ENCODE peak calls at places on chromosomes 4 and X, in five cellular contexts. One of them, this sample, is unnamed.

GRCh38 chrX:120262781-120263719 is 12.4 kb downstream of the ZBTB33 start:
- DNase-seq in kidney: no peak
- DNase-seq in GM10248: no peak
- DNase-seq in tibial nerve: no peak
- DNase-seq in Calu3: no peak
- DNase-seq in this sample: no peak

GRCh38 chr4:111792592-111792991 is 352.7 kb upstream of the FAM241A start:
- DNase-seq in kidney: no peak
- DNase-seq in Calu3: no peak
- DNase-seq in tibial nerve: no peak
- DNase-seq in GM10248: no peak
- DNase-seq in this sample: no peak

GRCh38 chr4:37008199-37008598 is 236.3 kb upstream of the NWD2 start:
- DNase-seq in Calu3: peak; percentile 49
- DNase-seq in GM10248: no peak
- DNase-seq in kidney: no peak
- DNase-seq in tibial nerve: no peak
- DNase-seq in this sample: no peak

GRCh38 chr4:107997001-107997788 is 7.5 kb downstream of the HADH start:
- DNase-seq in tibial nerve: no peak
- DNase-seq in GM10248: no peak
- DNase-seq in kidney: no peak
- DNase-seq in Calu3: no peak
- DNase-seq in this sample: no peak

GRCh38 chr4:45350438-45350837 is 624.1 kb upstream of the GNPDA2 start:
- DNase-seq in kidney: no peak
- DNase-seq in tibial nerve: no peak
- DNase-seq in GM10248: no peak
- DNase-seq in Calu3: no peak
- DNase-seq in this sample: no peak

GRCh38 chr4:105978684-105979296 is 83.5 kb downstream of the NPNT start:
- DNase-seq in Calu3: no peak
- DNase-seq in tibial nerve: peak; percentile 20
- DNase-seq in kidney: peak; percentile 81
- DNase-seq in GM10248: no peak
- DNase-seq in this sample: no peak

GRCh38 chr4:81259151-81259550 is 44.1 kb upstream of the PRKG2 start:
- DNase-seq in tibial nerve: no peak
- DNase-seq in GM10248: no peak
- DNase-seq in Calu3: no peak
- DNase-seq in kidney: no peak
- DNase-seq in this sample: no peak

GRCh38 chr4:89904524-89904923 is 9.9 kb downstream of the MMRN1 start:
- DNase-seq in kidney: no peak
- DNase-seq in GM10248: no peak
- DNase-seq in tibial nerve: no peak
- DNase-seq in Calu3: no peak
- DNase-seq in this sample: no peak

GRCh38 chrX:24259544-24260240 is 54.2 kb downstream of the SUPT20HL2 start:
- DNase-seq in kidney: no peak
- DNase-seq in Calu3: peak; percentile 43
- DNase-seq in tibial nerve: peak; percentile 50
- DNase-seq in GM10248: peak; percentile 51
- DNase-seq in this sample: no peak

GRCh38 chr4:28229092-28229491 is 1368.5 kb downstream of the STIM2 start:
- DNase-seq in Calu3: no peak
- DNase-seq in GM10248: no peak
- DNase-seq in tibial nerve: no peak
- DNase-seq in kidney: no peak
- DNase-seq in this sample: no peak

DNA sequence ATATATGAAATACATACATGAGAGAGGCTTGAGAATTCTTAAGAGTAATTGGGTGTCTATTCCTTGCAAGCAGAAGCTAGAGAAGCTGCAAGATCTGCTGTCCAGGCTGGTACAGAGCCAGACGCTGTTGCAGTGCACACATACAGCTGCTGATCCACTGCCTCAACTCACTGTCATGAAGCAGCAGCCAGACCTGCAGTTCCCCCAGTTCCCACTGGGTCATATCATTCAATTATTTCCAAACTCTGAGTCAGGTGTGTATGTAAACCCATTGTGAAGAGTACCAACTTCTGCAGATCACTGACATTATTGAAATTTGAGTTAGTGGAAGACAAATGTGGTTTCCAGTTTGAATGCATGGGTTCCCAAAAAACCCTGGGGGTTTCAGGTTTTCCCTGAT is 1212.8 kb upstream of the ADGRL3 start:
- DNase-seq in kidney: no peak
- DNase-seq in tibial nerve: no peak
- DNase-seq in Calu3: no peak
- DNase-seq in GM10248: no peak
- DNase-seq in this sample: no peak
- TF ChIP-seq CTCF in kidney: no peak
- TF ChIP-seq CTCF in tibial nerve: no peak
- TF ChIP-seq CTCF in Calu3: no peak
- TF ChIP-seq CTCF in GM10248: no peak
- TF ChIP-seq CTCF in this sample: no peak

DNA sequence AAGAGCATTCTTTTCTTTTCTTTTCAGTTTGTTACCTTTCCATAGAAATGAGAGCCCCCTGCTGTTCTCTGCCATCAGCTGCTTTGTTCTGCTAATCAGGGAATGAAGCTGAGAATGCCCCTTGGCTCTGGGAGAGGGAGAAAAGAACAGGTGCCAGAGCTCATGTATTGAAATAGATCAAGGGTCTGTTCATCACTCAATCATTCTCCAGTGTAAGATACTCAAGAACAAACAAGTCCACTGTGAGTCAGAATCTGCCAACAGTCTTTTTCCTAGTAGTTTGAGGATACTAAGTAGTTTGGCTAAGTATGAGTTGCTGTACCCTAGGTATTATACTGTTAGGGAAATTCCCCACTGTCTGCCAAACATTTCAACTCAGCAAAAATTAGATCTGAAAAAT is 144.3 kb downstream of the RTL3 start:
- DNase-seq in GM10248: no peak
- DNase-seq in tibial nerve: no peak
- DNase-seq in Calu3: no peak
- DNase-seq in kidney: no peak
- DNase-seq in this sample: no peak
- TF ChIP-seq CTCF in GM10248: peak; percentile 26
- TF ChIP-seq CTCF in tibial nerve: no peak
- TF ChIP-seq CTCF in Calu3: no peak
- TF ChIP-seq CTCF in kidney: no peak
- TF ChIP-seq CTCF in this sample: no peak

GRCh38 chr4:12679217-12679616 is 804.9 kb downstream of the RAB28 start:
- DNase-seq in Calu3: no peak
- DNase-seq in tibial nerve: no peak
- DNase-seq in kidney: no peak
- DNase-seq in GM10248: peak; percentile 2
- DNase-seq in this sample: no peak
- TF ChIP-seq CTCF in Calu3: peak; percentile 17
- TF ChIP-seq CTCF in tibial nerve: no peak
- TF ChIP-seq CTCF in kidney: no peak
- TF ChIP-seq CTCF in GM10248: no peak
- TF ChIP-seq CTCF in this sample: no peak

GRCh38 chrX:50920132-50920531 is 9.6 kb downstream of the BMP15 start:
- DNase-seq in tibial nerve: no peak
- DNase-seq in GM10248: no peak
- DNase-seq in kidney: no peak
- DNase-seq in Calu3: peak; percentile 10
- DNase-seq in this sample: no peak
- TF ChIP-seq CTCF in tibial nerve: no peak
- TF ChIP-seq CTCF in GM10248: no peak
- TF ChIP-seq CTCF in kidney: peak; percentile 34
- TF ChIP-seq CTCF in Calu3: no peak
- TF ChIP-seq CTCF in this sample: peak; percentile 50

DNA sequence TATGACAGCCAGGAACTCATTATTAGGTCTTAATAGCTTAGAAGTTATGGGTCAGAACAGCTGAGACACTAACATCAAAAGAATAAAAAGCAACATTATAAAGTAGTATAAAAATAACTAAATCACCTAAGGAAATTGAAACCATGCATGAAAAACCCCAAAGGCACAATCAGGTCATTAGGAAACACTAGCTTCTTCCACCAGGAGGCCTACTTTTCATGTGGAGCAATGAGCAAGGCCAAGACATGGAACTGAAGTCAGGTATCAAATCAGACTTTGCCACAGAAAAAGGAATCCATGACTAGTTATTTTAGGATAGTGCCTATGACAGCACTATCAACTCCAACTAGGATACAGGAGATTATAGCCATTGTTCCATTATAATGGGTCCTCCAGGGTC is 7.9 kb downstream of the HUWE1 start:
- DNase-seq in GM10248: no peak
- DNase-seq in kidney: no peak
- DNase-seq in Calu3: no peak
- DNase-seq in tibial nerve: no peak
- DNase-seq in this sample: no peak
- TF ChIP-seq CTCF in GM10248: no peak
- TF ChIP-seq CTCF in kidney: no peak
- TF ChIP-seq CTCF in Calu3: no peak
- TF ChIP-seq CTCF in tibial nerve: no peak
- TF ChIP-seq CTCF in this sample: no peak

DNA sequence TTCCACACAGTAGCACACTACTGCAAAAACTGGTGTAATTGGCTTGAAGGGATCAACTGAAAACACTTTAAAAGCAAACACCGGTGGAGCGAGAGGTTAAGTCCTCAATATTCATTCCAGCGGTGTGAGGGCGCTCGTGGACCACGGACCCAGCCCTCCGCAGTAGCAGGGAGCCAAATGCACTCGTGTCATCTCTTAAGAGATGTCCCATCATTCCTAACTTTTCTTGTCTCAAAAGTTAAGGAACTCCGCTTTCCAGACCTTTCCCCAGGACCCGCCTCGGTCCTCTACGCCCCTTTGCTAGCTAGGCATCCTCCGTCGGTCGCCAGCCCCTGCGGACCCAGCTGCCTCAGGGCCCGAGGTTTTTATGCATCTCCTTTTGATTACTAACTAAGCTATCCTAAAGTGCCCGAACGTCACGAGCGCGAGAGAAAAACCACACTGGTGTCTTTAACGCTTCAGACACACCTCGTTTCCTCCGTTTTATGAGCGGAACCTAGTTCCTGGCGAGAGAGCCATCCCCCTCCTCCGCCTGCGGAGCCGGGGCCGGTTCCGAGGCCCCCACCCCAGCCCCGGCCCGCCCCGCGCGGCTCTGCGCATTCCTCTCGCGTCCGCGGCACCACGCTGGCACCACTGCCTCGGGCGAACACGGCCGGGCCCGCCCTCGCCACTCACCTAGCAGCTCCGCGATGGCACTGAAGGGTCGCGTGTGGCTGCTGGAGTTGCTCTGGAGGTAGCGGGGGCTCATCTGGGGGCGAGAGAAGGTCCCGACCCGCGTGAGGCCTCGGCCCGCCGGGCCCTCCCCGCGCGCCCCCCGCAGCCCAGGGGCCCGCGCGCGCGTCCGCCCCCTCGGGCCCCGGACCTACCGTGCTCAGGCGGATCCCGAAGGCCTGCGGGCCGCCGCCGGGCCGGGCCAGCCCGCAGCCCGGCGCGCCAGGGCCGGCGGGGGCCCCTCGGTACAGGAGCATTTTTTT is 723 bp downstream of the MORC4 start:
- DNase-seq in kidney: no peak
- DNase-seq in Calu3: peak; percentile 61
- DNase-seq in GM10248: peak; percentile 7
- DNase-seq in tibial nerve: peak; percentile 49
- DNase-seq in this sample: no peak
- TF ChIP-seq CTCF in kidney: peak; percentile 34
- TF ChIP-seq CTCF in Calu3: no peak
- TF ChIP-seq CTCF in GM10248: peak; percentile 49
- TF ChIP-seq CTCF in tibial nerve: peak; percentile 42
- TF ChIP-seq CTCF in this sample: no peak

GRCh38 chr4:6714954-6715353 is 1.0 kb upstream of the BLOC1S4 start:
- DNase-seq in tibial nerve: no peak
- DNase-seq in kidney: no peak
- DNase-seq in GM10248: no peak
- DNase-seq in Calu3: no peak
- DNase-seq in this sample: no peak

GRCh38 chr4:6710282-6710681 is 617 bp upstream of the MRFAP1L1 start:
- DNase-seq in Calu3: no peak
- DNase-seq in kidney: no peak
- DNase-seq in GM10248: peak; percentile 10
- DNase-seq in tibial nerve: no peak
- DNase-seq in this sample: no peak

GRCh38 chr4:6705638-6706037 is 4.0 kb downstream of the MRFAP1L1 start:
- DNase-seq in kidney: no peak
- DNase-seq in GM10248: no peak
- DNase-seq in Calu3: no peak
- DNase-seq in tibial nerve: no peak
- DNase-seq in this sample: no peak

GRCh38 chr4:6706173-6706572 is 3.5 kb downstream of the MRFAP1L1 start:
- DNase-seq in Calu3: no peak
- DNase-seq in GM10248: no peak
- DNase-seq in kidney: no peak
- DNase-seq in tibial nerve: no peak
- DNase-seq in this sample: no peak

GRCh38 chr4:6709230-6710114 is at the start of gene MRFAP1L1:
- DNase-seq in Calu3: peak; percentile 92
- DNase-seq in tibial nerve: peak; percentile 97
- DNase-seq in GM10248: peak; percentile 93
- DNase-seq in kidney: peak; percentile 97
- DNase-seq in this sample: peak; percentile 93
- TF ChIP-seq CTCF in Calu3: no peak
- TF ChIP-seq CTCF in tibial nerve: no peak
- TF ChIP-seq CTCF in GM10248: no peak
- TF ChIP-seq CTCF in kidney: no peak
- TF ChIP-seq CTCF in this sample: no peak

GRCh38 chr4:1285790-1286553 is 3.7 kb upstream of the MAEA start:
- DNase-seq in tibial nerve: no peak
- DNase-seq in GM10248: no peak
- DNase-seq in Calu3: no peak
- DNase-seq in kidney: peak; percentile 49
- DNase-seq in this sample: no peak
- TF ChIP-seq CTCF in tibial nerve: no peak
- TF ChIP-seq CTCF in GM10248: no peak
- TF ChIP-seq CTCF in Calu3: no peak
- TF ChIP-seq CTCF in kidney: no peak
- TF ChIP-seq CTCF in this sample: no peak